ENCODE peak calls at places on chromosomes 6 and 20, in seven cellular contexts. F, M, D, S, E, I and Q are unnamed samples.

GRCh38 chr20:24627926-24628325 is 158.5 kb downstream of the SYNDIG1 start:
- DNase-seq in F (no peak), M (no peak), D (no peak), S (no peak), E (peak), I (no peak), Q (no peak)

GRCh38 chr20:32965581-32966373 is 38.5 kb downstream of the SUN5 start:
- DNase-seq in F (no peak), M (peak), D (peak), S (no peak), E (peak), I (no peak), Q (no peak)

GRCh38 chr6:117947234-117947633 is 40.2 kb downstream of the SLC35F1 start:
- DNase-seq in F (no peak), M (no peak), D (no peak), S (no peak), E (no peak), I (no peak), Q (no peak)

GRCh38 chr6:5466459-5466858 is 205.1 kb downstream of the FARS2 start:
- DNase-seq in F (peak), M (no peak), D (no peak), S (no peak), E (no peak), I (no peak), Q (no peak)

GRCh38 chr20:18805881-18806280 is 7.7 kb upstream of the SCP2D1 start:
- DNase-seq in F (no peak), M (no peak), D (no peak), S (no peak), E (no peak), I (no peak), Q (no peak)

GRCh38 chr20:12775041-12775440 is 233.7 kb upstream of the SPTLC3 start:
- DNase-seq in F (no peak), M (no peak), D (no peak), S (no peak), E (no peak), I (no peak), Q (no peak)

GRCh38 chr6:11410539-11411307 is 126.8 kb upstream of the TMEM170B start:
- DNase-seq in F (no peak), M (no peak), D (no peak), S (no peak), E (no peak), I (no peak), Q (peak)

GRCh38 chr6:160102956-160103824 is 18.4 kb upstream of the SLC22A1 start:
- DNase-seq in F (peak), M (peak), D (no peak), S (no peak), E (no peak), I (peak), Q (no peak)

GRCh38 chr6:121951918-121952379 is 447.5 kb upstream of the HSF2 start:
- DNase-seq in F (peak), M (no peak), D (no peak), S (no peak), E (no peak), I (no peak), Q (no peak)

GRCh38 chr6:10184408-10185187 is 230.3 kb downstream of the TFAP2A start:
- DNase-seq in F (no peak), M (no peak), D (no peak), S (no peak), E (no peak), I (no peak), Q (no peak)

GRCh38 chr20:41290804-41291389 is 26.6 kb downstream of the ZHX3 start:
- DNase-seq in F (no peak), M (no peak), D (no peak), S (no peak), E (no peak), I (no peak), Q (no peak)

GRCh38 chr6:125953502-125953875 is 3.1 kb upstream of the HINT3 start:
- DNase-seq in F (no peak), M (no peak), D (peak), S (no peak), E (no peak), I (peak), Q (no peak)

GRCh38 chr20:48845000-48845399 is 17.2 kb upstream of the PREX1 start:
- DNase-seq in F (peak), M (no peak), D (no peak), S (no peak), E (no peak), I (no peak), Q (no peak)

GRCh38 chr20:48845721-48846306 is 18.0 kb upstream of the PREX1 start:
- DNase-seq in F (peak), M (no peak), D (no peak), S (no peak), E (no peak), I (no peak), Q (no peak)

GRCh38 chr20:48849779-48850178 is 22.0 kb upstream of the PREX1 start:
- DNase-seq in F (no peak), M (no peak), D (no peak), S (no peak), E (no peak), I (no peak), Q (no peak)

GRCh38 chr20:48847498-48848205 is 19.9 kb upstream of the PREX1 start:
- DNase-seq in F (no peak), M (no peak), D (no peak), S (no peak), E (no peak), I (no peak), Q (no peak)

DNA sequence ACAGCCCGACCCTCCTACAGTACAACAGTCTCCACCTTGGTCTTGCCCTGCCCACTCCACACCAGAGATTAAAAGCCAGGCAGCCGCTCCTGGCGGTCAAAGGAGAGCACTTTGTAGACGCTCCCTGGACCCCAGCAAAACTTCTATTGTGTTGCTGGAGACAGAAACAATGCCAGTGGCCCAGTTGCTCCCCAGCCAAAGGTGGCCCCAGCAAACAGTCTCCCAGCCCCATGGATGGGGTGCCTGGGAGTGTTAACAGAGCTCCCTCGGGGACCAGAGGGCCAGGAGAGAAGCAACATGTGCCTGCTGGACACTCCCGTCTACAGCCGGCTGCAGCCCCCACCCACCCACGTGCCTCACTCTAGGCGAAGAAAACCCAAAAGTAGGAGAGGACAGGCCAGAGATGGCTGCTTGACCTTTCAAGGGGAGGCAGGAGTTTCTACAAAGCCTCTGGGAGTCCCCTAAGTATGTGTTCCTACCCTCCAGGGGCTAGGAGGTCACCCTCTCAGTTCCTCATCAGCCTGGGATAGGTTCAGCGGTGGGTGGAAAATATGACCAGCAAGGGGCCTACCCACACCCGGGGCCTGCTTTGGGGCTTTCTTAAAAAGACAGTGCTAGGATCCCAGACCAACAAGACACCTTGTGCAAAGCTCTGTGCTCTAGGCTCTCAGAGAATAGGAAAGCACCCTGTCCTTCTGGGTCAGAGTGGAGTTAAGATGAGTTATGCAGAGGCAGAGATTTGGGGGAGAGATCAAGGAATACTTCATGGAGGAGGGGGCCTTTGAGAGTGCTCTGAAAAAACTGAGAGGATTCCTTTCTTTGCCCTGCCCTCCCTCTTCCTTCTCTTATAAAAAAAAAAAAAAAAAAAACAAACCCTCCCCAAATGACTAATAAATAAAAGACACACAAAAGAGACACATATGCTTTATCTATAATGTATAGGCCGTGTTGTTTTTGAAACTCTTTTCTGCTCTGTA is 19.0 kb upstream of the PREX1 start:
- DNase-seq in F (peak), M (peak), D (no peak), S (no peak), E (no peak), I (peak), Q (peak)
- TF ChIP-seq CTCF in F (no peak), M (no peak), D (no peak), S (no peak), E (no peak), I (no peak), Q (no peak)

GRCh38 chr20:2476742-2477615 is 6.4 kb upstream of the SNRPB start:
- DNase-seq in F (no peak), M (no peak), D (no peak), S (no peak), E (no peak), I (peak), Q (no peak)
- TF ChIP-seq CTCF in F (no peak), M (peak), D (no peak), S (no peak), E (no peak), I (peak), Q (peak)

GRCh38 chr20:15253431-15253830 is 916.0 kb upstream of the FLRT3 start:
- DNase-seq in F (no peak), M (no peak), D (no peak), S (no peak), E (no peak), I (no peak), Q (no peak)

GRCh38 chr20:15252289-15252688 is 914.9 kb upstream of the FLRT3 start:
- DNase-seq in F (no peak), M (no peak), D (no peak), S (no peak), E (no peak), I (no peak), Q (no peak)

GRCh38 chr20:15257071-15257470 is 919.7 kb upstream of the FLRT3 start:
- DNase-seq in F (no peak), M (no peak), D (no peak), S (no peak), E (no peak), I (no peak), Q (no peak)

GRCh38 chr20:15257471-15257870 is 920.1 kb upstream of the FLRT3 start:
- DNase-seq in F (no peak), M (no peak), D (no peak), S (no peak), E (no peak), I (no peak), Q (no peak)
- TF ChIP-seq CTCF in F (no peak), M (no peak), D (no peak), S (no peak), E (no peak), I (no peak), Q (no peak)

GRCh38 chr6:129279343-129280104 is 396.6 kb downstream of the LAMA2 start:
- DNase-seq in F (no peak), M (no peak), D (no peak), S (no peak), E (no peak), I (no peak), Q (no peak)

GRCh38 chr6:129280719-129281118 is 397.8 kb downstream of the LAMA2 start:
- DNase-seq in F (no peak), M (no peak), D (no peak), S (no peak), E (no peak), I (no peak), Q (no peak)

GRCh38 chr6:129281173-129281796 is 398.3 kb downstream of the LAMA2 start:
- DNase-seq in F (no peak), M (no peak), D (no peak), S (no peak), E (no peak), I (no peak), Q (no peak)

GRCh38 chr6:129276986-129277385 is 394.0 kb downstream of the LAMA2 start:
- DNase-seq in F (peak), M (no peak), D (no peak), S (no peak), E (no peak), I (no peak), Q (no peak)

GRCh38 chr6:129276461-129276860 is 393.5 kb downstream of the LAMA2 start:
- DNase-seq in F (no peak), M (no peak), D (no peak), S (no peak), E (no peak), I (no peak), Q (no peak)
- TF ChIP-seq CTCF in F (no peak), M (no peak), D (no peak), S (no peak), E (no peak), I (no peak), Q (no peak)

GRCh38 chr6:36980129-36980528 is 5.9 kb downstream of the MTCH1 start:
- DNase-seq in F (no peak), M (no peak), D (no peak), S (no peak), E (no peak), I (no peak), Q (no peak)

GRCh38 chr6:36977470-36977941 is 8.5 kb downstream of the MTCH1 start:
- DNase-seq in F (peak), M (no peak), D (no peak), S (no peak), E (no peak), I (peak), Q (peak)

GRCh38 chr6:36980876-36981619 is 4.9 kb downstream of the MTCH1 start:
- DNase-seq in F (no peak), M (no peak), D (no peak), S (no peak), E (no peak), I (peak), Q (no peak)

GRCh38 chr6:36978687-36979086 is 7.3 kb downstream of the MTCH1 start:
- DNase-seq in F (no peak), M (no peak), D (no peak), S (no peak), E (no peak), I (no peak), Q (no peak)

GRCh38 chr6:36979343-36979742 is 6.7 kb downstream of the MTCH1 start:
- DNase-seq in F (peak), M (no peak), D (no peak), S (peak), E (no peak), I (no peak), Q (no peak)
- TF ChIP-seq CTCF in F (peak), M (peak), D (peak), S (peak), E (no peak), I (peak), Q (peak)

GRCh38 chr6:137494967-137495595 is 887 bp upstream of the OLIG3 start:
- DNase-seq in F (no peak), M (peak), D (no peak), S (no peak), E (no peak), I (peak), Q (no peak)
- TF ChIP-seq CTCF in F (no peak), M (no peak), D (no peak), S (no peak), E (no peak), I (no peak), Q (no peak)

GRCh38 chr20:57947421-57948176 is 237.8 kb upstream of the PMEPA1 start:
- DNase-seq in F (no peak), M (no peak), D (no peak), S (no peak), E (no peak), I (no peak), Q (no peak)
- TF ChIP-seq CTCF in F (no peak), M (no peak), D (no peak), S (no peak), E (no peak), I (no peak), Q (no peak)

GRCh38 chr6:149940673-149940984 is 1.2 kb upstream of the ULBP2 start:
- DNase-seq in F (no peak), M (no peak), D (peak), S (no peak), E (peak), I (no peak), Q (no peak)
- TF ChIP-seq CTCF in F (no peak), M (no peak), D (no peak), S (no peak), E (no peak), I (no peak), Q (no peak)

GRCh38 chr20:51679254-51679921 is 88.8 kb downstream of the ATP9A start:
- DNase-seq in F (no peak), M (no peak), D (no peak), S (no peak), E (no peak), I (no peak), Q (no peak)

GRCh38 chr20:51680067-51680749 is 88.0 kb downstream of the ATP9A start:
- DNase-seq in F (no peak), M (no peak), D (no peak), S (no peak), E (no peak), I (no peak), Q (no peak)

DNA sequence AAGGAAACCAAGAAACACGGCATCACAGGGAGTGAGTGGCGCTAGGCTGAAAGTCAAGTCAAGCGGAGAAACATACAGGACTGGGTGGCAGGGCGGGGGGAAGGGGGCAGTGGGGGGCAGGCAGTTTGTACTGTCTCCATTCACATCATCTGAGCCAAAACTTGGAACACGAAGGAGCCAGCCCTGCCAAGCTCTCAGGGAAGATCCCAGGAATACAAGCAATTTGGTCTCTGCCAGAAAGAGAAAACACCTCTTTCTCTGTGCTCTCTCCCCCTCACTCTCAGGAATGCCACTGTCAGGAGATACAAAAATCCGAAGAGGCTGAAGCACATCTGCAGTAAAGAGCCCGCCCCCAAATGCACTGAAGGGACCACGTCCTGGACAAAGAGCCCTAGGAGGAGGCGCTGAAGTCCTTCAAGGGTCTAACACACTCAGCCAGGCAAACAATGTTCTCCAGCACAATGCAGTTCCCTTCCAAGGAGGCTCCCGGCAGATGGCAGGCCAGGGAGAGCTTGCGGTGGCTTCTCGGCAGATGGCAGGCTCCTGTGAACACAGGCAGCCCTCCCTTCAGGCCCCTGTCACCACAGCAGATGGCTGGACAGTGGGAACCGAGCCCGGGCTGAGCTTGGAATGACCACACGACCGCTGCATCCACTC is 90.0 kb downstream of the ATP9A start:
- DNase-seq in F (peak), M (peak), D (no peak), S (no peak), E (no peak), I (peak), Q (no peak)
- TF ChIP-seq CTCF in F (no peak), M (no peak), D (no peak), S (no peak), E (no peak), I (no peak), Q (no peak)

DNA sequence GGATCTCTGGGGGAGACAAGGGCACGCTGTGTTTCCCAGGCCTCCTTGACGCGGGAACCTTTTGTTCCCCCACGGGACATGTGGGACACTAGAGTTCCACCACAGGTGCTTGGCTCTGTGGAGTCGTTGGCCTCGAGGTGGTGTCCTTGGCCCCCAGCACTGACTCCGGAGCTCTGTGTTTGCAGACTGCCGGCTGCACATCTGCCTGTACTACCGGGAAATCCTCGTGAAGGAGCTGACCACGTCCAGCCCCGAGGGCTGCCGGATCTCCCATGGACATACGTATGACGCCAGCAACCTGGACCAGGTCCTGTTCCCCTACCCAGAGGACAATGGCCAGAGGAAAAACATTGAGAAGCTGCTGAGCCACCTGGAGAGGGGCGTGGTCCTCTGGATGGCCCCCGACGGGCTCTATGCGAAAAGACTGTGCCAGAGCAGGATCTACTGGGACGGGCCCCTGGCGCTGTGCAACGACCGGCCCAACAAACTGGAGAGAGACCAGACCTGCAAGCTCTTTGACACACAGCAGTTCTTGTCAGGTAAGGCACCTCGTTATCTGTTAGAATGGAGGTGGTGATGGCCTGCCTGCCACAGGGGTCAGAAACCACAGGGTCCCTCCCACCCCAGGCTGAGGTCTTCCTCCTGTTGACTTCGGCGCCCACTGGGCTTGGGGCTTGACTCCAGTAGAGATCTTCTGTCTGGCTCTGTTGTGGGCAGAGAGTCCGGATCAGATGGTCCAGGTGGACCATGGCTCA is 9.9 kb downstream of the IRF4 start:
- DNase-seq in F (no peak), M (no peak), D (no peak), S (no peak), E (no peak), I (no peak), Q (no peak)
- TF ChIP-seq CTCF in F (no peak), M (no peak), D (no peak), S (no peak), E (no peak), I (no peak), Q (no peak)